ENCODE peak calls at places on chromosomes 11 and 22, in seven cellular contexts. H, G, P, S, T, O and C are unnamed samples.

GRCh38 chr22:19598054-19598855 is 74.0 kb upstream of the CLDN5 start:
- DNase-seq in P (no peak), H (no peak), O (no peak), G (no peak), S (no peak), T (peak), C (peak)

GRCh38 chr11:22677153-22677890 is 10.9 kb downstream of the GAS2 start:
- DNase-seq in S (no peak), O (no peak), P (no peak), T (no peak), G (peak), H (no peak), C (no peak)

GRCh38 chr22:39452740-39453040 is 4.1 kb upstream of the MGAT3 start:
- DNase-seq in O (no peak), G (no peak), P (no peak), T (no peak), S (no peak), H (no peak), C (no peak)

GRCh38 chr11:96758957-96759356 is 369.1 kb downstream of the JRKL start:
- DNase-seq in S (no peak), T (no peak), G (no peak), O (no peak), H (no peak), P (no peak), C (no peak)

GRCh38 chr11:111663820-111664219 is 61.6 kb downstream of the SIK2 start:
- DNase-seq in H (peak), O (no peak), P (no peak), S (peak), G (peak), T (peak), C (no peak)

GRCh38 chr22:37309221-37310074 is 27.1 kb downstream of the CYTH4 start:
- DNase-seq in T (no peak), G (no peak), O (no peak), S (no peak), H (no peak), P (no peak), C (no peak)

GRCh38 chr11:83364500-83365059 is 78.4 kb upstream of the CCDC90B start:
- DNase-seq in H (no peak), S (no peak), O (no peak), P (no peak), T (peak), G (no peak), C (no peak)

GRCh38 chr22:30866811-30867271 is 101.7 kb downstream of the MORC2 start:
- DNase-seq in T (peak), G (no peak), P (no peak), O (no peak), S (no peak), H (no peak), C (peak)

GRCh38 chr11:9170450-9170849 is 79.1 kb upstream of the SCUBE2 start:
- DNase-seq in O (no peak), S (peak), P (no peak), H (no peak), G (no peak), T (peak), C (no peak)

GRCh38 chr11:86497310-86497709 is 122.6 kb downstream of the CCDC81 start:
- DNase-seq in T (peak), P (no peak), S (no peak), O (no peak), G (no peak), H (no peak), C (no peak)

GRCh38 chr22:49184736-49185135 is 642.9 kb downstream of the BRD1 start:
- DNase-seq in P (no peak), S (no peak), H (no peak), G (no peak), T (no peak), O (no peak), C (no peak)

GRCh38 chr11:112524808-112525207 is 264.1 kb upstream of the PLET1 start:
- DNase-seq in G (peak), T (peak), S (no peak), P (no peak), H (peak), O (no peak), C (no peak)

GRCh38 chr11:86182976-86183584 is 61.5 kb upstream of the EED start:
- DNase-seq in G (no peak), P (peak), O (no peak), T (no peak), H (no peak), S (no peak), C (peak)